ENCODE peak calls at places on chromosomes 3 and 15, in nine cellular contexts. One of them, this sample, is unnamed.

GRCh38 chr3:137071104-137071503 is 113.3 kb downstream of the IL20RB start:
- DNase-seq in GM18507: no peak
- DNase-seq in hippocampal formation: no peak
- DNase-seq in Daoy: no peak
- DNase-seq in left ventricle myocardium inferior: no peak
- DNase-seq in activated CD8-positive, alpha-beta memory T cell treated with anti-CD3 and anti-CD28 coated beads, Interleukin-2, amount 10 ng/mL, durations not matched to agents 7 days and 5 days: no peak
- DNase-seq in activated gamma-delta T cell treated with Interleukin-2 at 50 U/mL for 16 hours: no peak
- DNase-seq in HCEC 1CT: no peak
- DNase-seq in ACHN: no peak
- DNase-seq in this sample: no peak

GRCh38 chr3:140424726-140425125 is 253.1 kb upstream of the TRIM42 start:
- DNase-seq in activated CD8-positive, alpha-beta memory T cell treated with anti-CD3 and anti-CD28 coated beads, Interleukin-2, amount 10 ng/mL, durations not matched to agents 7 days and 5 days: no peak
- DNase-seq in HCEC 1CT: no peak
- DNase-seq in activated gamma-delta T cell treated with Interleukin-2 at 50 U/mL for 16 hours: no peak
- DNase-seq in left ventricle myocardium inferior: no peak
- DNase-seq in Daoy: no peak
- DNase-seq in GM18507: no peak
- DNase-seq in ACHN: no peak
- DNase-seq in hippocampal formation: no peak
- DNase-seq in this sample: no peak

GRCh38 chr3:53162672-53163458 is 1.9 kb downstream of the PRKCD start:
- DNase-seq in HCEC 1CT: no peak
- DNase-seq in Daoy: no peak
- DNase-seq in hippocampal formation: no peak
- DNase-seq in GM18507: no peak
- DNase-seq in left ventricle myocardium inferior: no peak
- DNase-seq in activated gamma-delta T cell treated with Interleukin-2 at 50 U/mL for 16 hours: peak
- DNase-seq in activated CD8-positive, alpha-beta memory T cell treated with anti-CD3 and anti-CD28 coated beads, Interleukin-2, amount 10 ng/mL, durations not matched to agents 7 days and 5 days: peak
- DNase-seq in ACHN: no peak
- DNase-seq in this sample: no peak

GRCh38 chr3:79467721-79468120 is 300.1 kb downstream of the ROBO1 start:
- DNase-seq in left ventricle myocardium inferior: no peak
- DNase-seq in activated CD8-positive, alpha-beta memory T cell treated with anti-CD3 and anti-CD28 coated beads, Interleukin-2, amount 10 ng/mL, durations not matched to agents 7 days and 5 days: no peak
- DNase-seq in hippocampal formation: no peak
- DNase-seq in Daoy: peak
- DNase-seq in activated gamma-delta T cell treated with Interleukin-2 at 50 U/mL for 16 hours: no peak
- DNase-seq in ACHN: peak
- DNase-seq in GM18507: no peak
- DNase-seq in HCEC 1CT: no peak
- DNase-seq in this sample: no peak

GRCh38 chr3:71195492-71195891 is 388.0 kb downstream of the FOXP1 start:
- DNase-seq in ACHN: no peak
- DNase-seq in left ventricle myocardium inferior: no peak
- DNase-seq in hippocampal formation: no peak
- DNase-seq in HCEC 1CT: peak
- DNase-seq in activated gamma-delta T cell treated with Interleukin-2 at 50 U/mL for 16 hours: no peak
- DNase-seq in Daoy: peak
- DNase-seq in GM18507: no peak
- DNase-seq in activated CD8-positive, alpha-beta memory T cell treated with anti-CD3 and anti-CD28 coated beads, Interleukin-2, amount 10 ng/mL, durations not matched to agents 7 days and 5 days: no peak
- DNase-seq in this sample: no peak

GRCh38 chr3:191761906-191762305 is 300.9 kb downstream of the PYDC2 start:
- DNase-seq in Daoy: no peak
- DNase-seq in GM18507: no peak
- DNase-seq in activated CD8-positive, alpha-beta memory T cell treated with anti-CD3 and anti-CD28 coated beads, Interleukin-2, amount 10 ng/mL, durations not matched to agents 7 days and 5 days: no peak
- DNase-seq in hippocampal formation: no peak
- DNase-seq in activated gamma-delta T cell treated with Interleukin-2 at 50 U/mL for 16 hours: no peak
- DNase-seq in HCEC 1CT: no peak
- DNase-seq in ACHN: no peak
- DNase-seq in left ventricle myocardium inferior: no peak
- DNase-seq in this sample: no peak

GRCh38 chr3:53581671-53582070 is 87.3 kb downstream of the CACNA1D start:
- DNase-seq in activated gamma-delta T cell treated with Interleukin-2 at 50 U/mL for 16 hours: no peak
- DNase-seq in left ventricle myocardium inferior: no peak
- DNase-seq in Daoy: peak
- DNase-seq in activated CD8-positive, alpha-beta memory T cell treated with anti-CD3 and anti-CD28 coated beads, Interleukin-2, amount 10 ng/mL, durations not matched to agents 7 days and 5 days: no peak
- DNase-seq in ACHN: no peak
- DNase-seq in GM18507: no peak
- DNase-seq in HCEC 1CT: peak
- DNase-seq in hippocampal formation: no peak
- DNase-seq in this sample: no peak

GRCh38 chr3:82002993-82003642 is 241.7 kb upstream of the GBE1 start:
- DNase-seq in left ventricle myocardium inferior: no peak
- DNase-seq in hippocampal formation: peak
- DNase-seq in activated gamma-delta T cell treated with Interleukin-2 at 50 U/mL for 16 hours: no peak
- DNase-seq in HCEC 1CT: no peak
- DNase-seq in Daoy: no peak
- DNase-seq in GM18507: no peak
- DNase-seq in ACHN: no peak
- DNase-seq in activated CD8-positive, alpha-beta memory T cell treated with anti-CD3 and anti-CD28 coated beads, Interleukin-2, amount 10 ng/mL, durations not matched to agents 7 days and 5 days: no peak
- DNase-seq in this sample: no peak

GRCh38 chr3:151228291-151229125 is 25.5 kb upstream of the GPR171 start:
- DNase-seq in HCEC 1CT: peak
- DNase-seq in ACHN: peak
- DNase-seq in left ventricle myocardium inferior: no peak
- DNase-seq in Daoy: peak
- DNase-seq in activated CD8-positive, alpha-beta memory T cell treated with anti-CD3 and anti-CD28 coated beads, Interleukin-2, amount 10 ng/mL, durations not matched to agents 7 days and 5 days: no peak
- DNase-seq in activated gamma-delta T cell treated with Interleukin-2 at 50 U/mL for 16 hours: no peak
- DNase-seq in hippocampal formation: no peak
- DNase-seq in GM18507: no peak
- DNase-seq in this sample: peak

GRCh38 chr3:130857336-130858026 is 36.4 kb upstream of the ATP2C1 start:
- DNase-seq in ACHN: no peak
- DNase-seq in left ventricle myocardium inferior: no peak
- DNase-seq in Daoy: peak
- DNase-seq in activated gamma-delta T cell treated with Interleukin-2 at 50 U/mL for 16 hours: no peak
- DNase-seq in GM18507: no peak
- DNase-seq in HCEC 1CT: no peak
- DNase-seq in hippocampal formation: no peak
- DNase-seq in activated CD8-positive, alpha-beta memory T cell treated with anti-CD3 and anti-CD28 coated beads, Interleukin-2, amount 10 ng/mL, durations not matched to agents 7 days and 5 days: no peak
- DNase-seq in this sample: peak

GRCh38 chr15:44029940-44030568 is 165.0 kb downstream of the FRMD5 start:
- DNase-seq in activated gamma-delta T cell treated with Interleukin-2 at 50 U/mL for 16 hours: no peak
- DNase-seq in Daoy: no peak
- DNase-seq in ACHN: peak
- DNase-seq in HCEC 1CT: peak
- DNase-seq in hippocampal formation: peak
- DNase-seq in GM18507: no peak
- DNase-seq in activated CD8-positive, alpha-beta memory T cell treated with anti-CD3 and anti-CD28 coated beads, Interleukin-2, amount 10 ng/mL, durations not matched to agents 7 days and 5 days: no peak
- DNase-seq in left ventricle myocardium inferior: no peak
- DNase-seq in this sample: no peak

GRCh38 chr3:172717493-172718088 is 6.7 kb upstream of the NCEH1 start:
- DNase-seq in activated CD8-positive, alpha-beta memory T cell treated with anti-CD3 and anti-CD28 coated beads, Interleukin-2, amount 10 ng/mL, durations not matched to agents 7 days and 5 days: no peak
- DNase-seq in GM18507: no peak
- DNase-seq in left ventricle myocardium inferior: no peak
- DNase-seq in hippocampal formation: no peak
- DNase-seq in Daoy: no peak
- DNase-seq in HCEC 1CT: peak
- DNase-seq in activated gamma-delta T cell treated with Interleukin-2 at 50 U/mL for 16 hours: no peak
- DNase-seq in ACHN: peak
- DNase-seq in this sample: no peak

GRCh38 chr3:50258979-50259378 is 10.0 kb upstream of the SEMA3B start:
- DNase-seq in left ventricle myocardium inferior: no peak
- DNase-seq in activated CD8-positive, alpha-beta memory T cell treated with anti-CD3 and anti-CD28 coated beads, Interleukin-2, amount 10 ng/mL, durations not matched to agents 7 days and 5 days: no peak
- DNase-seq in GM18507: no peak
- DNase-seq in activated gamma-delta T cell treated with Interleukin-2 at 50 U/mL for 16 hours: no peak
- DNase-seq in Daoy: no peak
- DNase-seq in hippocampal formation: no peak
- DNase-seq in ACHN: no peak
- DNase-seq in HCEC 1CT: no peak
- DNase-seq in this sample: no peak

GRCh38 chr15:65832549-65833364 is 36.5 kb upstream of the RAB11A start:
- DNase-seq in left ventricle myocardium inferior: peak
- DNase-seq in activated gamma-delta T cell treated with Interleukin-2 at 50 U/mL for 16 hours: peak
- DNase-seq in HCEC 1CT: peak
- DNase-seq in hippocampal formation: peak
- DNase-seq in Daoy: peak
- DNase-seq in GM18507: no peak
- DNase-seq in ACHN: peak
- DNase-seq in activated CD8-positive, alpha-beta memory T cell treated with anti-CD3 and anti-CD28 coated beads, Interleukin-2, amount 10 ng/mL, durations not matched to agents 7 days and 5 days: peak
- DNase-seq in this sample: peak

GRCh38 chr15:74961616-74962015 is 5.0 kb upstream of the RPP25 start:
- DNase-seq in GM18507: no peak
- DNase-seq in Daoy: no peak
- DNase-seq in hippocampal formation: no peak
- DNase-seq in HCEC 1CT: no peak
- DNase-seq in activated gamma-delta T cell treated with Interleukin-2 at 50 U/mL for 16 hours: no peak
- DNase-seq in activated CD8-positive, alpha-beta memory T cell treated with anti-CD3 and anti-CD28 coated beads, Interleukin-2, amount 10 ng/mL, durations not matched to agents 7 days and 5 days: no peak
- DNase-seq in ACHN: no peak
- DNase-seq in left ventricle myocardium inferior: no peak
- DNase-seq in this sample: no peak

GRCh38 chr3:188529228-188529627 is 375.3 kb downstream of the LPP start:
- DNase-seq in Daoy: no peak
- DNase-seq in activated gamma-delta T cell treated with Interleukin-2 at 50 U/mL for 16 hours: no peak
- DNase-seq in hippocampal formation: no peak
- DNase-seq in left ventricle myocardium inferior: no peak
- DNase-seq in activated CD8-positive, alpha-beta memory T cell treated with anti-CD3 and anti-CD28 coated beads, Interleukin-2, amount 10 ng/mL, durations not matched to agents 7 days and 5 days: no peak
- DNase-seq in GM18507: no peak
- DNase-seq in HCEC 1CT: peak
- DNase-seq in ACHN: no peak
- DNase-seq in this sample: no peak

GRCh38 chr15:27970661-27971392 is 128.3 kb downstream of the OCA2 start:
- DNase-seq in ACHN: no peak
- DNase-seq in GM18507: no peak
- DNase-seq in activated gamma-delta T cell treated with Interleukin-2 at 50 U/mL for 16 hours: no peak
- DNase-seq in HCEC 1CT: no peak
- DNase-seq in left ventricle myocardium inferior: no peak
- DNase-seq in Daoy: no peak
- DNase-seq in activated CD8-positive, alpha-beta memory T cell treated with anti-CD3 and anti-CD28 coated beads, Interleukin-2, amount 10 ng/mL, durations not matched to agents 7 days and 5 days: no peak
- DNase-seq in hippocampal formation: no peak
- DNase-seq in this sample: no peak

GRCh38 chr3:61381745-61382392 is 130.6 kb upstream of the FHIT start:
- DNase-seq in left ventricle myocardium inferior: no peak
- DNase-seq in Daoy: no peak
- DNase-seq in ACHN: peak
- DNase-seq in GM18507: peak
- DNase-seq in activated gamma-delta T cell treated with Interleukin-2 at 50 U/mL for 16 hours: no peak
- DNase-seq in HCEC 1CT: peak
- DNase-seq in activated CD8-positive, alpha-beta memory T cell treated with anti-CD3 and anti-CD28 coated beads, Interleukin-2, amount 10 ng/mL, durations not matched to agents 7 days and 5 days: no peak
- DNase-seq in hippocampal formation: peak
- DNase-seq in this sample: peak

GRCh38 chr3:66397745-66398144 is 103.1 kb downstream of the LRIG1 start:
- DNase-seq in ACHN: no peak
- DNase-seq in HCEC 1CT: peak
- DNase-seq in GM18507: no peak
- DNase-seq in activated gamma-delta T cell treated with Interleukin-2 at 50 U/mL for 16 hours: no peak
- DNase-seq in activated CD8-positive, alpha-beta memory T cell treated with anti-CD3 and anti-CD28 coated beads, Interleukin-2, amount 10 ng/mL, durations not matched to agents 7 days and 5 days: no peak
- DNase-seq in left ventricle myocardium inferior: no peak
- DNase-seq in hippocampal formation: no peak
- DNase-seq in Daoy: no peak
- DNase-seq in this sample: no peak

GRCh38 chr3:69353492-69353891 is 32.4 kb downstream of the FRMD4B start:
- DNase-seq in ACHN: no peak
- DNase-seq in GM18507: no peak
- DNase-seq in Daoy: no peak
- DNase-seq in hippocampal formation: no peak
- DNase-seq in left ventricle myocardium inferior: peak
- DNase-seq in HCEC 1CT: no peak
- DNase-seq in activated CD8-positive, alpha-beta memory T cell treated with anti-CD3 and anti-CD28 coated beads, Interleukin-2, amount 10 ng/mL, durations not matched to agents 7 days and 5 days: no peak
- DNase-seq in activated gamma-delta T cell treated with Interleukin-2 at 50 U/mL for 16 hours: no peak
- DNase-seq in this sample: no peak

GRCh38 chr15:92097473-92098178 is 244.1 kb downstream of the SLCO3A1 start:
- DNase-seq in activated CD8-positive, alpha-beta memory T cell treated with anti-CD3 and anti-CD28 coated beads, Interleukin-2, amount 10 ng/mL, durations not matched to agents 7 days and 5 days: peak
- DNase-seq in Daoy: peak
- DNase-seq in HCEC 1CT: peak
- DNase-seq in GM18507: peak
- DNase-seq in left ventricle myocardium inferior: no peak
- DNase-seq in ACHN: peak
- DNase-seq in activated gamma-delta T cell treated with Interleukin-2 at 50 U/mL for 16 hours: peak
- DNase-seq in hippocampal formation: peak
- DNase-seq in this sample: peak

GRCh38 chr3:36859494-36859893 is 85.4 kb downstream of the TRANK1 start:
- DNase-seq in activated CD8-positive, alpha-beta memory T cell treated with anti-CD3 and anti-CD28 coated beads, Interleukin-2, amount 10 ng/mL, durations not matched to agents 7 days and 5 days: no peak
- DNase-seq in ACHN: no peak
- DNase-seq in hippocampal formation: no peak
- DNase-seq in Daoy: no peak
- DNase-seq in GM18507: no peak
- DNase-seq in activated gamma-delta T cell treated with Interleukin-2 at 50 U/mL for 16 hours: no peak
- DNase-seq in HCEC 1CT: no peak
- DNase-seq in left ventricle myocardium inferior: no peak
- DNase-seq in this sample: no peak

GRCh38 chr3:192831801-192832347 is 85.8 kb downstream of the MB21D2 start:
- DNase-seq in left ventricle myocardium inferior: no peak
- DNase-seq in ACHN: no peak
- DNase-seq in Daoy: peak
- DNase-seq in GM18507: no peak
- DNase-seq in activated gamma-delta T cell treated with Interleukin-2 at 50 U/mL for 16 hours: no peak
- DNase-seq in activated CD8-positive, alpha-beta memory T cell treated with anti-CD3 and anti-CD28 coated beads, Interleukin-2, amount 10 ng/mL, durations not matched to agents 7 days and 5 days: no peak
- DNase-seq in hippocampal formation: no peak
- DNase-seq in HCEC 1CT: no peak
- DNase-seq in this sample: no peak

GRCh38 chr15:88398011-88398410 is 69.2 kb downstream of the MRPL46 start:
- DNase-seq in hippocampal formation: no peak
- DNase-seq in Daoy: no peak
- DNase-seq in activated CD8-positive, alpha-beta memory T cell treated with anti-CD3 and anti-CD28 coated beads, Interleukin-2, amount 10 ng/mL, durations not matched to agents 7 days and 5 days: no peak
- DNase-seq in left ventricle myocardium inferior: no peak
- DNase-seq in GM18507: no peak
- DNase-seq in activated gamma-delta T cell treated with Interleukin-2 at 50 U/mL for 16 hours: no peak
- DNase-seq in HCEC 1CT: no peak
- DNase-seq in ACHN: no peak
- DNase-seq in this sample: no peak

GRCh38 chr3:169218314-169218983 is 445.1 kb downstream of the MECOM start:
- DNase-seq in left ventricle myocardium inferior: peak
- DNase-seq in GM18507: no peak
- DNase-seq in HCEC 1CT: peak
- DNase-seq in activated CD8-positive, alpha-beta memory T cell treated with anti-CD3 and anti-CD28 coated beads, Interleukin-2, amount 10 ng/mL, durations not matched to agents 7 days and 5 days: no peak
- DNase-seq in Daoy: peak
- DNase-seq in activated gamma-delta T cell treated with Interleukin-2 at 50 U/mL for 16 hours: no peak
- DNase-seq in ACHN: peak
- DNase-seq in hippocampal formation: peak
- DNase-seq in this sample: peak

GRCh38 chr3:177037241-177037640 is 160.0 kb downstream of the TBL1XR1 start:
- DNase-seq in HCEC 1CT: no peak
- DNase-seq in GM18507: no peak
- DNase-seq in left ventricle myocardium inferior: no peak
- DNase-seq in activated gamma-delta T cell treated with Interleukin-2 at 50 U/mL for 16 hours: no peak
- DNase-seq in activated CD8-positive, alpha-beta memory T cell treated with anti-CD3 and anti-CD28 coated beads, Interleukin-2, amount 10 ng/mL, durations not matched to agents 7 days and 5 days: no peak
- DNase-seq in hippocampal formation: no peak
- DNase-seq in ACHN: no peak
- DNase-seq in Daoy: peak
- DNase-seq in this sample: no peak

GRCh38 chr3:180679178-180680096 is at the start of gene CCDC39:
- DNase-seq in activated gamma-delta T cell treated with Interleukin-2 at 50 U/mL for 16 hours: peak
- DNase-seq in Daoy: peak
- DNase-seq in HCEC 1CT: peak
- DNase-seq in activated CD8-positive, alpha-beta memory T cell treated with anti-CD3 and anti-CD28 coated beads, Interleukin-2, amount 10 ng/mL, durations not matched to agents 7 days and 5 days: peak
- DNase-seq in hippocampal formation: peak
- DNase-seq in GM18507: peak
- DNase-seq in left ventricle myocardium inferior: peak
- DNase-seq in ACHN: peak
- DNase-seq in this sample: peak

GRCh38 chr3:46208167-46208704 is at the start of gene CCR1:
- DNase-seq in HCEC 1CT: peak
- DNase-seq in GM18507: peak
- DNase-seq in ACHN: peak
- DNase-seq in activated gamma-delta T cell treated with Interleukin-2 at 50 U/mL for 16 hours: peak
- DNase-seq in left ventricle myocardium inferior: peak
- DNase-seq in activated CD8-positive, alpha-beta memory T cell treated with anti-CD3 and anti-CD28 coated beads, Interleukin-2, amount 10 ng/mL, durations not matched to agents 7 days and 5 days: peak
- DNase-seq in Daoy: no peak
- DNase-seq in hippocampal formation: no peak
- DNase-seq in this sample: peak

GRCh38 chr3:142209655-142210054 is 15.7 kb downstream of the GK5 start:
- DNase-seq in ACHN: no peak
- DNase-seq in HCEC 1CT: peak
- DNase-seq in activated gamma-delta T cell treated with Interleukin-2 at 50 U/mL for 16 hours: no peak
- DNase-seq in activated CD8-positive, alpha-beta memory T cell treated with anti-CD3 and anti-CD28 coated beads, Interleukin-2, amount 10 ng/mL, durations not matched to agents 7 days and 5 days: no peak
- DNase-seq in GM18507: no peak
- DNase-seq in left ventricle myocardium inferior: no peak
- DNase-seq in Daoy: peak
- DNase-seq in hippocampal formation: no peak
- DNase-seq in this sample: peak

GRCh38 chr15:39265261-39265660 is 315.6 kb upstream of the THBS1 start:
- DNase-seq in HCEC 1CT: no peak
- DNase-seq in GM18507: no peak
- DNase-seq in left ventricle myocardium inferior: no peak
- DNase-seq in activated gamma-delta T cell treated with Interleukin-2 at 50 U/mL for 16 hours: no peak
- DNase-seq in Daoy: peak
- DNase-seq in activated CD8-positive, alpha-beta memory T cell treated with anti-CD3 and anti-CD28 coated beads, Interleukin-2, amount 10 ng/mL, durations not matched to agents 7 days and 5 days: no peak
- DNase-seq in ACHN: no peak
- DNase-seq in hippocampal formation: no peak
- DNase-seq in this sample: no peak

GRCh38 chr15:55288006-55288717 is 1.5 kb downstream of the RAB27A start:
- DNase-seq in left ventricle myocardium inferior: no peak
- DNase-seq in activated gamma-delta T cell treated with Interleukin-2 at 50 U/mL for 16 hours: no peak
- DNase-seq in Daoy: no peak
- DNase-seq in activated CD8-positive, alpha-beta memory T cell treated with anti-CD3 and anti-CD28 coated beads, Interleukin-2, amount 10 ng/mL, durations not matched to agents 7 days and 5 days: no peak
- DNase-seq in HCEC 1CT: no peak
- DNase-seq in hippocampal formation: no peak
- DNase-seq in GM18507: no peak
- DNase-seq in ACHN: no peak
- DNase-seq in this sample: no peak

This sample was measured in pons.